ENCODE peak calls at places on chromosomes 2 and 18, in six cellular contexts. G is CD8-positive, alpha-beta T cell; U is GM10248; T is GM13976; C is IMR-90; Y is foreskin fibroblast. B is an unnamed sample.

GRCh38 chr2:212979799-212980198 is 171.6 kb downstream of the IKZF2 start:
- DNase-seq in G (no peak), Y (no peak), C (no peak), T (no peak), U (no peak), B (no peak)

GRCh38 chr2:214203199-214203598 is 207.7 kb upstream of the VWC2L start:
- DNase-seq in T (no peak), C (peak; percentile 5), U (no peak), Y (peak; percentile 2), G (no peak), B (no peak)

GRCh38 chr2:43075054-43075593 is 151.3 kb downstream of the ZFP36L2 start:
- DNase-seq in T (no peak), U (no peak), G (no peak), C (peak; percentile 99), Y (peak; percentile 96), B (no peak)

GRCh38 chr2:120289221-120289906 is 36.7 kb downstream of the RALB start:
- DNase-seq in T (no peak), Y (no peak), C (no peak), G (no peak), U (no peak), B (no peak)

GRCh38 chr2:39881494-39881893 is 102.4 kb upstream of the THUMPD2 start:
- DNase-seq in G (no peak), U (no peak), Y (peak; percentile 42), T (no peak), C (peak; percentile 40), B (no peak)

GRCh38 chr18:51446571-51447210 is 249.2 kb upstream of the MEX3C start:
- DNase-seq in T (no peak), Y (no peak), G (no peak), C (no peak), U (no peak), B (no peak)

GRCh38 chr2:129778608-129778877 is 200.9 kb upstream of the RAB6C start:
- DNase-seq in G (no peak), C (no peak), U (no peak), T (no peak), Y (no peak), B (no peak)

GRCh38 chr2:85971369-85971768 is 82.6 kb upstream of the ST3GAL5 start:
- DNase-seq in Y (peak; percentile 48), G (no peak), T (no peak), C (peak; percentile 74), U (no peak), B (no peak)

GRCh38 chr2:96359310-96359709 is 23.7 kb downstream of the NCAPH start:
- DNase-seq in T (no peak), C (no peak), Y (no peak), G (peak; percentile 66), U (no peak), B (no peak)

GRCh38 chr18:69408522-69408921 is 7.8 kb downstream of the DOK6 start:
- DNase-seq in T (no peak), Y (no peak), U (no peak), G (no peak), C (no peak), B (no peak)

GRCh38 chr18:24022141-24022540 is 7.6 kb downstream of the TTC39C start:
- DNase-seq in C (peak; percentile 55), U (no peak), Y (peak; percentile 76), G (no peak), T (no peak), B (no peak)

GRCh38 chr18:13587001-13587400 is 139.4 kb downstream of the FAM210A start:
- DNase-seq in G (no peak), T (no peak), Y (no peak), U (no peak), C (no peak), B (no peak)

GRCh38 chr2:168064011-168064998 is 183.1 kb downstream of the STK39 start:
- DNase-seq in C (no peak), G (no peak), T (no peak), U (no peak), Y (peak; percentile 12), B (no peak)

GRCh38 chr2:199861116-199861774 is 10.3 kb upstream of the FTCDNL1 start:
- DNase-seq in C (peak; percentile 38), Y (peak; percentile 51), G (no peak), U (peak; percentile 24), T (peak; percentile 25), B (peak; percentile 29)

GRCh38 chr2:65491381-65491903 is 59.0 kb upstream of the SPRED2 start:
- DNase-seq in Y (peak; percentile 29), C (no peak), U (no peak), G (no peak), T (no peak), B (no peak)

GRCh38 chr2:137048455-137048854 is 283.1 kb downstream of the THSD7B start:
- DNase-seq in U (no peak), C (no peak), T (no peak), Y (no peak), G (no peak), B (no peak)

GRCh38 chr2:78202986-78203670 is 681.0 kb upstream of the LRRTM4 start:
- DNase-seq in T (no peak), U (no peak), G (no peak), Y (no peak), C (no peak), B (no peak)

GRCh38 chr2:149463328-149464002 is 124.1 kb downstream of the MMADHC start:
- DNase-seq in T (no peak), G (no peak), Y (peak; percentile 24), C (no peak), U (no peak), B (no peak)

DNA sequence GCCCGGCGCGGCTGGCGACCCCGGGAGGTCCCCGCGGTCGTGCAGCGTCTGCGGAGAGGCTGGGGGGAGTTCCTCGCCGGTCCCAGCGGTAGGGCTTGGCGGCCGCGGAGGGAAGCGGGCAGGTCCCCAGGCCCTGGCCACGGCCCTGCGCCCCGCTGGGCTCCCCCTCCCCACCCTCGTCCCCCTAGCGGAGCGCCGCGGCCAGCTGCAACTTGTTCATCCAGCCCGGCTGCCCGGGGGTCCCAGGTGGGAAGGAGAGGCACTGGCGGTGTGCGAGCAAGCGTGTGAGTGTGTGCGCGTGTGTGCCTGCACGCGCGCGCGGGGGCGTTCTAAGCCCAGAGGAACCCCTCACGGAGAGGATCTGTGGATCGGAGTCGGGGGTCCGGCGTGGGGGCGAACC is 1.3 kb downstream of the PTPRM start:
- DNase-seq in T (no peak), G (no peak), Y (no peak), U (no peak), C (peak; percentile 20), B (no peak)
- TF ChIP-seq CTCF in T (no peak), G (no peak), Y (peak; percentile 34), U (no peak), C (no peak), B (no peak)

DNA sequence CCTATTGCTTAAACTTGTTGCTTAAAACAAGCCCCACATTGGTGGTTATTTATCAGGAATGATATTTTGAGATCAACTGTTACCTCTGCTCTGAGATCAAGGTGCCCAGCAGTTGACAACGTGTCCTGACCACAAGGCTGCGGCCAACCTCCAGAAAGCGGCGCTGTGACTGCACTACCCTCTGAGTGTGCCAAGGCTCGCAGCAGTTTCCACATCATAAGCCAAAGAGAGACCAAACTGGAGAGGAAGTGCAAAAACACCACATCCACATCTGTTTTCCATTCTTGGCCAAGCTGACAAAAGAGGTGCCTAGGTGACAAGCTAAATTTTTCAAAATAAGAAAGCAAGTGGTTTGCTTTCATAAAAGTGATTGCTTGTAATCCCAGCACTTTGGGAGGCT is 410.8 kb upstream of the POU3F3 start:
- DNase-seq in G (no peak), U (no peak), Y (no peak), C (no peak), T (no peak), B (no peak)
- TF ChIP-seq CTCF in G (no peak), U (no peak), Y (no peak), C (no peak), T (no peak), B (no peak)

GRCh38 chr2:181231151-181231550 is 226.0 kb upstream of the ITGA4 start:
- DNase-seq in Y (no peak), U (no peak), G (no peak), T (no peak), C (no peak), B (no peak)

GRCh38 chr2:181234429-181235410 is 222.5 kb upstream of the ITGA4 start:
- DNase-seq in C (no peak), G (no peak), T (no peak), Y (no peak), U (no peak), B (no peak)

GRCh38 chr2:181235683-181236459 is 221.3 kb upstream of the ITGA4 start:
- DNase-seq in C (no peak), U (peak; percentile 52), Y (no peak), G (no peak), T (peak; percentile 44), B (peak; percentile 62)

GRCh38 chr2:181228661-181229060 is 228.5 kb upstream of the ITGA4 start:
- DNase-seq in U (no peak), C (no peak), G (no peak), Y (no peak), T (no peak), B (no peak)

DNA sequence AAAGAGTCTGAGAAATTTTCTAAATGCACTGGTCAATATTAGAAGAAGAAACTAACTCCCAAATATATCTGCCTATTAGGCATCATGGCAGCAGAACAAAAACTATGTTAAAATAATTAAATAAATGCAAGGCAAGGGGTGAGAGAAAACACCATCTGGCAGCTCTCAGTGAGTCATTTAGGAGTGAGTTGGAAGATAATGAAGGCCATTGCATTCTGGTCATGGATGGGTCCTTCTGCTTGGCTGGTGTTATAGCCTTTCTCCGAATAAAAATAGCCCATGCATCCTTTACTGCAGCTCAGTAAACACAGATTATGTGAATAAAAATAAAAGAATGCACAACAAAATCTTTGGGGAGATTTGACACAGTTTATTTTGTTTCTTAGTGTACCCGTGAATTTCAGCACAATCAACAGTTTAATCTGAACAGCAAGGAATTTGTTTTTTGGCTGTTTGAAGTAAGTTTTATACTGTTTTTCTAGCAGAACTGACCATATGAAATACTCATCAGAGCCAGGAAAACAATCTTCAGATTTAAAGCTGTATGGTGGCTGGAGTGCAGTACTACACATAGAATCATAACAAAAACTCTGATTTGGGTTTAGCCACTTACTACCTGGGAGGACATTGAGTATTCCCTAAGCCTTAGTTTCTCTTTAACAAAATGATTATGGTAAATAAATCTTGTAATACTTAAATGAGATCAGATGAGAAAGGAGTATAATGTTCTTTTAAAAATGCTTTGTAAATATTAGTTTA is 225.1 kb upstream of the ITGA4 start:
- DNase-seq in C (no peak), G (no peak), T (no peak), U (no peak), Y (peak; percentile 79), B (no peak)
- TF ChIP-seq CTCF in C (no peak), G (no peak), T (no peak), U (no peak), Y (no peak), B (no peak)

GRCh38 chr2:173323371-173323770 is 31.3 kb upstream of the CDCA7 start:
- DNase-seq in T (no peak), Y (no peak), U (no peak), C (no peak), G (no peak), B (no peak)
- TF ChIP-seq CTCF in T (no peak), Y (no peak), U (no peak), C (no peak), G (no peak), B (no peak)

B was measured in GM20000.